ENCODE peak calls at places on chromosomes 13 and 19, in four cellular contexts. Q is mesendoderm, X is substantia nigra, T is NCI-H2081. O is an unnamed sample.

GRCh38 chr13:65834897-65835296 is 1395.2 kb downstream of the PCDH9 start:
- DNase-seq in T (no peak), Q (no peak), X (no peak), O (no peak)

GRCh38 chr19:58559275-58560006 is 1.0 kb upstream of the UBE2M start:
- DNase-seq in Q (peak), T (no peak), X (no peak), O (peak)

GRCh38 chr19:48588670-48589399 is 17.7 kb upstream of the SPACA4 start:
- DNase-seq in Q (peak), X (peak), T (peak), O (peak)

GRCh38 chr13:97971519-97971918 is 18.0 kb downstream of the IPO5 start:
- DNase-seq in X (no peak), T (no peak), Q (no peak), O (no peak)

GRCh38 chr13:82740442-82740841 is 1141.8 kb downstream of the SLITRK1 start:
- DNase-seq in X (no peak), T (no peak), Q (no peak), O (no peak)

GRCh38 chr13:36862002-36862706 is 43.1 kb downstream of the RFXAP start:
- DNase-seq in Q (peak), X (no peak), T (no peak), O (no peak)

GRCh38 chr13:58879114-58879513 is 1247.6 kb downstream of the PCDH17 start:
- DNase-seq in X (no peak), T (no peak), Q (no peak), O (no peak)

GRCh38 chr19:35013820-35014754 is 14.0 kb downstream of the GRAMD1A start:
- DNase-seq in X (no peak), Q (no peak), T (no peak), O (no peak)

GRCh38 chr13:76293751-76294150 is 592.5 kb downstream of the KCTD12 start:
- DNase-seq in Q (no peak), T (no peak), X (no peak), O (no peak)

GRCh38 chr13:77728265-77728966 is 30.9 kb downstream of the SLAIN1 start:
- DNase-seq in Q (no peak), X (no peak), T (no peak), O (no peak)

GRCh38 chr13:111518161-111518791 is 197.8 kb downstream of the TEX29 start:
- DNase-seq in X (no peak), Q (peak), T (peak), O (no peak)

GRCh38 chr13:60155978-60156377 is 7.8 kb downstream of the DIAPH3 start:
- DNase-seq in T (no peak), X (no peak), Q (peak), O (no peak)

GRCh38 chr13:109737606-109738005 is 48.8 kb downstream of the IRS2 start:
- DNase-seq in X (no peak), T (no peak), Q (no peak), O (no peak)

GRCh38 chr19:1445185-1445931 is 4.6 kb upstream of the APC2 start:
- DNase-seq in T (peak), Q (peak), X (peak), O (peak)

GRCh38 chr19:39428309-39429112 is 7.2 kb downstream of the RPS16 start:
- DNase-seq in Q (peak), X (no peak), T (no peak), O (peak)

GRCh38 chr13:53341144-53341510 is 312.5 kb downstream of the OLFM4 start:
- DNase-seq in X (no peak), T (no peak), Q (peak), O (peak)